ENCODE peak calls at places on chromosome 9, in seven cellular contexts. A, Y, X, F, P, R and Q are unnamed samples.

GRCh38 chr9:88378317-88378716 is 9.9 kb upstream of the SPIN1 start:
- DNase-seq in A (no peak), Y (no peak), X (no peak), F (no peak), P (no peak), R (peak; percentile 81), Q (no peak)

GRCh38 chr9:107283621-107284616 is 840 bp downstream of the RAD23B start:
- DNase-seq in A (peak; percentile 90), Y (peak; percentile 79), X (peak; percentile 78), F (peak; percentile 69), P (peak; percentile 67), R (peak; percentile 91), Q (peak; percentile 83)

GRCh38 chr9:133273819-133274218 is 1.2 kb downstream of the ABO start:
- DNase-seq in A (no peak), Y (no peak), X (no peak), F (no peak), P (no peak), R (no peak), Q (no peak)

GRCh38 chr9:81312346-81312745 is 377.0 kb downstream of the TLE1 start:
- DNase-seq in A (no peak), Y (no peak), X (no peak), F (no peak), P (no peak), R (no peak), Q (no peak)

GRCh38 chr9:8857330-8858249 is 1058.0 kb upstream of the DMAC1 start:
- DNase-seq in A (peak; percentile 71), Y (peak; percentile 35), X (peak; percentile 73), F (no peak), P (peak; percentile 63), R (peak; percentile 74), Q (peak; percentile 91)

GRCh38 chr9:119284118-119284517 is 85.1 kb downstream of the BRINP1 start:
- DNase-seq in A (no peak), Y (no peak), X (no peak), F (no peak), P (no peak), R (peak; percentile 65), Q (no peak)

GRCh38 chr9:83637389-83637788 is 14.4 kb downstream of the IDNK start:
- DNase-seq in A (no peak), Y (no peak), X (no peak), F (no peak), P (no peak), R (no peak), Q (no peak)

GRCh38 chr9:1098551-1098950 is 48.4 kb downstream of the DMRT2 start:
- DNase-seq in A (no peak), Y (no peak), X (no peak), F (no peak), P (no peak), R (no peak), Q (no peak)

GRCh38 chr9:99929652-99930051 is 23.2 kb downstream of the STX17 start:
- DNase-seq in A (no peak), Y (no peak), X (no peak), F (no peak), P (no peak), R (no peak), Q (no peak)

GRCh38 chr9:91089405-91090131 is 272.1 kb downstream of the AUH start:
- DNase-seq in A (no peak), Y (peak; percentile 60), X (no peak), F (no peak), P (no peak), R (no peak), Q (no peak)

GRCh38 chr9:81431662-81432061 is 257.7 kb downstream of the TLE1 start:
- DNase-seq in A (no peak), Y (no peak), X (no peak), F (no peak), P (no peak), R (no peak), Q (no peak)

GRCh38 chr9:36316629-36317317 is 58.5 kb upstream of the GNE start:
- DNase-seq in A (no peak), Y (no peak), X (no peak), F (no peak), P (no peak), R (no peak), Q (no peak)

GRCh38 chr9:6946583-6946982 is 188.8 kb downstream of the KDM4C start:
- DNase-seq in A (no peak), Y (no peak), X (no peak), F (no peak), P (no peak), R (no peak), Q (no peak)

GRCh38 chr9:129995409-129996160 is 47.4 kb downstream of the FNBP1 start:
- DNase-seq in A (no peak), Y (peak; percentile 46), X (no peak), F (no peak), P (no peak), R (no peak), Q (no peak)

GRCh38 chr9:89408628-89409101 is 89.2 kb downstream of the SEMA4D start:
- DNase-seq in A (no peak), Y (peak; percentile 45), X (no peak), F (peak; percentile 76), P (no peak), R (no peak), Q (no peak)

GRCh38 chr9:110752766-110753165 is 84.2 kb downstream of the MUSK start:
- DNase-seq in A (no peak), Y (no peak), X (no peak), F (no peak), P (no peak), R (no peak), Q (no peak)

GRCh38 chr9:22257026-22257425 is 189.6 kb upstream of the DMRTA1 start:
- DNase-seq in A (no peak), Y (no peak), X (no peak), F (no peak), P (no peak), R (no peak), Q (no peak)

GRCh38 chr9:130607640-130608420 is 28.5 kb downstream of the FUBP3 start:
- DNase-seq in A (no peak), Y (peak; percentile 60), X (no peak), F (no peak), P (no peak), R (no peak), Q (no peak)

GRCh38 chr9:16145196-16145950 is 592.5 kb downstream of the CCDC171 start:
- DNase-seq in A (no peak), Y (no peak), X (no peak), F (no peak), P (no peak), R (no peak), Q (no peak)

GRCh38 chr9:85617271-85617670 is 124.5 kb downstream of the AGTPBP1 start:
- DNase-seq in A (no peak), Y (no peak), X (no peak), F (no peak), P (no peak), R (no peak), Q (no peak)

GRCh38 chr9:76374702-76375543 is 19.3 kb downstream of the RFK start:
- DNase-seq in A (peak; percentile 72), Y (peak; percentile 68), X (peak; percentile 86), F (no peak), P (peak; percentile 36), R (peak; percentile 61), Q (peak; percentile 82)

GRCh38 chr9:122426723-122427122 is 51.0 kb downstream of the OR1J1 start:
- DNase-seq in A (no peak), Y (no peak), X (no peak), F (no peak), P (no peak), R (no peak), Q (no peak)
- H3K9me3 ChIP-seq in A (no peaks in the 10 kb centered on the region), Y (no peaks in the 10 kb centered on the region), X (no peaks in the 10 kb centered on the region), F (no peaks in the 10 kb centered on the region), P (no peaks in the 10 kb centered on the region), R (peaks cover 15% of the 10 kb centered on the region), Q (peaks cover 3% of the 10 kb centered on the region)

GRCh38 chr9:61668846-61669245 is 479.0 kb downstream of the SPATA31A7 start:
- DNase-seq in A (peak; percentile 22), Y (no peak), X (no peak), F (no peak), P (no peak), R (peak; percentile 2), Q (no peak)
- H3K9me3 ChIP-seq in A (no peaks in the 10 kb centered on the region), Y (no peaks in the 10 kb centered on the region), X (no peaks in the 10 kb centered on the region), F (no peaks in the 10 kb centered on the region), P (no peaks in the 10 kb centered on the region), R (peaks cover 85% of the 10 kb centered on the region), Q (peaks cover 6% of the 10 kb centered on the region)

GRCh38 chr9:96844040-96844439 is 10.3 kb downstream of the ZNF782 start:
- DNase-seq in A (no peak), Y (no peak), X (no peak), F (no peak), P (no peak), R (no peak), Q (no peak)
- H3K9me3 ChIP-seq in A (no peaks in the 10 kb centered on the region), Y (no peaks in the 10 kb centered on the region), X (no peaks in the 10 kb centered on the region), F (no peaks in the 10 kb centered on the region), P (no peaks in the 10 kb centered on the region), R (no peaks in the 10 kb centered on the region), Q (no peaks in the 10 kb centered on the region)

DNA sequence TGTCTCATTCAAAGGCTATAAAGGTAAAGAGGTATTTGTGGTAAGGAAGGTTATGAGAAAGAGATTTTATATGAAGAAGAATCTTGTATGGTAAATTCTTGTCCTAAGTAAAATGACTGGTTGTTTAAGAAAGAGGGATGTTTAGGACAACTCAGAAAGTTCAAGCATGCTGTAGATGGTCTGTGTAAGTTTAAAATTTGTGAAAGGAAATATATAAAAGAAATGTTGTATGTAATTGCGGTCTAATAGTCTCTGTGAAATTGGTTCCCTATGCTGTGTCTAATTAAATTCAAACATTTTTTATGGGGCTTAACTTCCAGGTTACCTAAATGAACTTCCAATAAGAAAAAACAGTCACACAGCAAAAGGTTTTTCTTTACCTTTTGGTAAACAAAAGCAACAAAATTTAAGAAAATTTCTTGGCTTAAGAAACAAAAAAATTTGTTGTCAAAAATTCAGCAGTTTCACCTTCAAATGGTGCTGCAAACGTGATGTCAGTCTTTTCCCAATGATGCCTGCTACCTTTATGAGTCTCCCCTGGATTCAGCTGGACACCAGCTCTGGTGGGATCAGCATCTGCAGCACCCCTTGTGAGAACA is 83.0 kb upstream of the FCN1 start:
- DNase-seq in A (peak; percentile 12), Y (no peak), X (no peak), F (no peak), P (no peak), R (no peak), Q (no peak)
- H3K9me3 ChIP-seq in A (no peaks in the 10 kb centered on the region), Y (no peaks in the 10 kb centered on the region), X (peaks cover 14% of the 10 kb centered on the region), F (no peaks in the 10 kb centered on the region), P (no peaks in the 10 kb centered on the region), R (peaks cover 37% of the 10 kb centered on the region), Q (peaks cover 4% of the 10 kb centered on the region)